ENCODE peak calls at places on chromosome 3, in seven cellular contexts. One of them, this sample, is unnamed.
A peak's percentile ranks its signal among the peaks of the same experiment; 100 is the strongest.

GRCh38 chr3:44039006-44039405 is 202.7 kb upstream of the TOPAZ1 start:
- DNase-seq in NCI-H2081: no peak
- DNase-seq in nephron progenitor cell: no peak
- DNase-seq in T-cell: no peak
- DNase-seq in stimulated activated CD8-positive, alpha-beta memory T cell treated with anti-CD3 and anti-CD28 coated beads, Interleukin-4, amount 100 ng/mL, for 48 hours: no peak
- DNase-seq in activated naive CD4-positive, alpha-beta T cell: no peak
- DNase-seq in stimulated activated CD4-positive, alpha-beta T cell treated with anti-CD3 and anti-CD28 coated beads, Interleukin-1b, Interleukin-23, amount 100 ng/mL, for 24 hours: no peak
- DNase-seq in this sample: no peak

GRCh38 chr3:51929420-51930003 is 12.2 kb downstream of the RRP9 start:
- DNase-seq in stimulated activated CD8-positive, alpha-beta memory T cell treated with anti-CD3 and anti-CD28 coated beads, Interleukin-4, amount 100 ng/mL, for 48 hours: no peak
- DNase-seq in nephron progenitor cell: peak; percentile 48
- DNase-seq in activated naive CD4-positive, alpha-beta T cell: no peak
- DNase-seq in T-cell: no peak
- DNase-seq in NCI-H2081: no peak
- DNase-seq in stimulated activated CD4-positive, alpha-beta T cell treated with anti-CD3 and anti-CD28 coated beads, Interleukin-1b, Interleukin-23, amount 100 ng/mL, for 24 hours: no peak
- DNase-seq in this sample: no peak

GRCh38 chr3:30632521-30632920 is 26.1 kb downstream of the TGFBR2 start:
- DNase-seq in nephron progenitor cell: no peak
- DNase-seq in stimulated activated CD8-positive, alpha-beta memory T cell treated with anti-CD3 and anti-CD28 coated beads, Interleukin-4, amount 100 ng/mL, for 48 hours: no peak
- DNase-seq in NCI-H2081: no peak
- DNase-seq in stimulated activated CD4-positive, alpha-beta T cell treated with anti-CD3 and anti-CD28 coated beads, Interleukin-1b, Interleukin-23, amount 100 ng/mL, for 24 hours: no peak
- DNase-seq in activated naive CD4-positive, alpha-beta T cell: no peak
- DNase-seq in T-cell: no peak
- DNase-seq in this sample: no peak

GRCh38 chr3:48268381-48268935 is 27.6 kb downstream of the ZNF589 start:
- DNase-seq in NCI-H2081: no peak
- DNase-seq in activated naive CD4-positive, alpha-beta T cell: peak; percentile 42
- DNase-seq in stimulated activated CD4-positive, alpha-beta T cell treated with anti-CD3 and anti-CD28 coated beads, Interleukin-1b, Interleukin-23, amount 100 ng/mL, for 24 hours: peak; percentile 85
- DNase-seq in nephron progenitor cell: no peak
- DNase-seq in T-cell: peak; percentile 78
- DNase-seq in stimulated activated CD8-positive, alpha-beta memory T cell treated with anti-CD3 and anti-CD28 coated beads, Interleukin-4, amount 100 ng/mL, for 48 hours: peak; percentile 87
- DNase-seq in this sample: no peak

GRCh38 chr3:162441716-162442115 is 945.1 kb downstream of the OTOL1 start:
- DNase-seq in nephron progenitor cell: no peak
- DNase-seq in NCI-H2081: no peak
- DNase-seq in stimulated activated CD4-positive, alpha-beta T cell treated with anti-CD3 and anti-CD28 coated beads, Interleukin-1b, Interleukin-23, amount 100 ng/mL, for 24 hours: no peak
- DNase-seq in T-cell: no peak
- DNase-seq in stimulated activated CD8-positive, alpha-beta memory T cell treated with anti-CD3 and anti-CD28 coated beads, Interleukin-4, amount 100 ng/mL, for 48 hours: no peak
- DNase-seq in activated naive CD4-positive, alpha-beta T cell: no peak
- DNase-seq in this sample: no peak

GRCh38 chr3:122305818-122306621 is 19.0 kb upstream of the CSTA start:
- DNase-seq in stimulated activated CD8-positive, alpha-beta memory T cell treated with anti-CD3 and anti-CD28 coated beads, Interleukin-4, amount 100 ng/mL, for 48 hours: no peak
- DNase-seq in nephron progenitor cell: peak; percentile 4
- DNase-seq in NCI-H2081: no peak
- DNase-seq in activated naive CD4-positive, alpha-beta T cell: no peak
- DNase-seq in T-cell: no peak
- DNase-seq in stimulated activated CD4-positive, alpha-beta T cell treated with anti-CD3 and anti-CD28 coated beads, Interleukin-1b, Interleukin-23, amount 100 ng/mL, for 24 hours: no peak
- DNase-seq in this sample: peak; percentile 41

GRCh38 chr3:179410317-179410716 is 41.0 kb downstream of the GNB4 start:
- DNase-seq in T-cell: no peak
- DNase-seq in stimulated activated CD4-positive, alpha-beta T cell treated with anti-CD3 and anti-CD28 coated beads, Interleukin-1b, Interleukin-23, amount 100 ng/mL, for 24 hours: no peak
- DNase-seq in nephron progenitor cell: no peak
- DNase-seq in activated naive CD4-positive, alpha-beta T cell: no peak
- DNase-seq in NCI-H2081: no peak
- DNase-seq in stimulated activated CD8-positive, alpha-beta memory T cell treated with anti-CD3 and anti-CD28 coated beads, Interleukin-4, amount 100 ng/mL, for 48 hours: no peak
- DNase-seq in this sample: no peak

GRCh38 chr3:145272684-145273083 is 888.3 kb downstream of the PLOD2 start:
- DNase-seq in NCI-H2081: no peak
- DNase-seq in stimulated activated CD8-positive, alpha-beta memory T cell treated with anti-CD3 and anti-CD28 coated beads, Interleukin-4, amount 100 ng/mL, for 48 hours: no peak
- DNase-seq in stimulated activated CD4-positive, alpha-beta T cell treated with anti-CD3 and anti-CD28 coated beads, Interleukin-1b, Interleukin-23, amount 100 ng/mL, for 24 hours: no peak
- DNase-seq in activated naive CD4-positive, alpha-beta T cell: no peak
- DNase-seq in nephron progenitor cell: no peak
- DNase-seq in T-cell: no peak
- DNase-seq in this sample: no peak

GRCh38 chr3:27575509-27575908 is 91.3 kb upstream of the SLC4A7 start:
- DNase-seq in activated naive CD4-positive, alpha-beta T cell: no peak
- DNase-seq in NCI-H2081: no peak
- DNase-seq in nephron progenitor cell: no peak
- DNase-seq in stimulated activated CD4-positive, alpha-beta T cell treated with anti-CD3 and anti-CD28 coated beads, Interleukin-1b, Interleukin-23, amount 100 ng/mL, for 24 hours: no peak
- DNase-seq in T-cell: no peak
- DNase-seq in stimulated activated CD8-positive, alpha-beta memory T cell treated with anti-CD3 and anti-CD28 coated beads, Interleukin-4, amount 100 ng/mL, for 48 hours: no peak
- DNase-seq in this sample: no peak

GRCh38 chr3:38264779-38265178 is 833 bp upstream of the SLC22A13 start:
- DNase-seq in stimulated activated CD4-positive, alpha-beta T cell treated with anti-CD3 and anti-CD28 coated beads, Interleukin-1b, Interleukin-23, amount 100 ng/mL, for 24 hours: no peak
- DNase-seq in nephron progenitor cell: no peak
- DNase-seq in activated naive CD4-positive, alpha-beta T cell: no peak
- DNase-seq in T-cell: no peak
- DNase-seq in stimulated activated CD8-positive, alpha-beta memory T cell treated with anti-CD3 and anti-CD28 coated beads, Interleukin-4, amount 100 ng/mL, for 48 hours: no peak
- DNase-seq in NCI-H2081: no peak
- DNase-seq in this sample: no peak

GRCh38 chr3:29880809-29881208 is 599.9 kb downstream of the RBMS3 start:
- DNase-seq in activated naive CD4-positive, alpha-beta T cell: no peak
- DNase-seq in stimulated activated CD8-positive, alpha-beta memory T cell treated with anti-CD3 and anti-CD28 coated beads, Interleukin-4, amount 100 ng/mL, for 48 hours: no peak
- DNase-seq in nephron progenitor cell: no peak
- DNase-seq in T-cell: no peak
- DNase-seq in NCI-H2081: no peak
- DNase-seq in stimulated activated CD4-positive, alpha-beta T cell treated with anti-CD3 and anti-CD28 coated beads, Interleukin-1b, Interleukin-23, amount 100 ng/mL, for 24 hours: no peak
- DNase-seq in this sample: no peak

GRCh38 chr3:13579089-13579488 is 30.2 kb downstream of the FBLN2 start:
- DNase-seq in NCI-H2081: no peak
- DNase-seq in stimulated activated CD4-positive, alpha-beta T cell treated with anti-CD3 and anti-CD28 coated beads, Interleukin-1b, Interleukin-23, amount 100 ng/mL, for 24 hours: no peak
- DNase-seq in nephron progenitor cell: no peak
- DNase-seq in T-cell: no peak
- DNase-seq in activated naive CD4-positive, alpha-beta T cell: no peak
- DNase-seq in stimulated activated CD8-positive, alpha-beta memory T cell treated with anti-CD3 and anti-CD28 coated beads, Interleukin-4, amount 100 ng/mL, for 48 hours: no peak
- DNase-seq in this sample: no peak

GRCh38 chr3:171227828-171228227 is 201.3 kb upstream of the SLC2A2 start:
- DNase-seq in stimulated activated CD4-positive, alpha-beta T cell treated with anti-CD3 and anti-CD28 coated beads, Interleukin-1b, Interleukin-23, amount 100 ng/mL, for 24 hours: no peak
- DNase-seq in stimulated activated CD8-positive, alpha-beta memory T cell treated with anti-CD3 and anti-CD28 coated beads, Interleukin-4, amount 100 ng/mL, for 48 hours: no peak
- DNase-seq in nephron progenitor cell: no peak
- DNase-seq in activated naive CD4-positive, alpha-beta T cell: no peak
- DNase-seq in NCI-H2081: no peak
- DNase-seq in T-cell: no peak
- DNase-seq in this sample: no peak

GRCh38 chr3:188124184-188124583 is 29.8 kb upstream of the LPP start:
- DNase-seq in stimulated activated CD4-positive, alpha-beta T cell treated with anti-CD3 and anti-CD28 coated beads, Interleukin-1b, Interleukin-23, amount 100 ng/mL, for 24 hours: no peak
- DNase-seq in stimulated activated CD8-positive, alpha-beta memory T cell treated with anti-CD3 and anti-CD28 coated beads, Interleukin-4, amount 100 ng/mL, for 48 hours: no peak
- DNase-seq in NCI-H2081: no peak
- DNase-seq in activated naive CD4-positive, alpha-beta T cell: no peak
- DNase-seq in T-cell: no peak
- DNase-seq in nephron progenitor cell: no peak
- DNase-seq in this sample: no peak

GRCh38 chr3:167406876-167407492 is 26.9 kb upstream of the ZBBX start:
- DNase-seq in nephron progenitor cell: peak; percentile 38
- DNase-seq in activated naive CD4-positive, alpha-beta T cell: no peak
- DNase-seq in stimulated activated CD8-positive, alpha-beta memory T cell treated with anti-CD3 and anti-CD28 coated beads, Interleukin-4, amount 100 ng/mL, for 48 hours: no peak
- DNase-seq in NCI-H2081: peak; percentile 74
- DNase-seq in T-cell: no peak
- DNase-seq in stimulated activated CD4-positive, alpha-beta T cell treated with anti-CD3 and anti-CD28 coated beads, Interleukin-1b, Interleukin-23, amount 100 ng/mL, for 24 hours: no peak
- DNase-seq in this sample: peak; percentile 77

GRCh38 chr3:147267431-147267830 is 138.9 kb downstream of the ZIC4 start:
- DNase-seq in activated naive CD4-positive, alpha-beta T cell: no peak
- DNase-seq in stimulated activated CD8-positive, alpha-beta memory T cell treated with anti-CD3 and anti-CD28 coated beads, Interleukin-4, amount 100 ng/mL, for 48 hours: no peak
- DNase-seq in T-cell: no peak
- DNase-seq in nephron progenitor cell: no peak
- DNase-seq in NCI-H2081: no peak
- DNase-seq in stimulated activated CD4-positive, alpha-beta T cell treated with anti-CD3 and anti-CD28 coated beads, Interleukin-1b, Interleukin-23, amount 100 ng/mL, for 24 hours: no peak
- DNase-seq in this sample: no peak

GRCh38 chr3:141553055-141553454 is 66.2 kb downstream of the RASA2 start:
- DNase-seq in stimulated activated CD4-positive, alpha-beta T cell treated with anti-CD3 and anti-CD28 coated beads, Interleukin-1b, Interleukin-23, amount 100 ng/mL, for 24 hours: no peak
- DNase-seq in T-cell: peak; percentile 26
- DNase-seq in nephron progenitor cell: no peak
- DNase-seq in stimulated activated CD8-positive, alpha-beta memory T cell treated with anti-CD3 and anti-CD28 coated beads, Interleukin-4, amount 100 ng/mL, for 48 hours: no peak
- DNase-seq in activated naive CD4-positive, alpha-beta T cell: no peak
- DNase-seq in NCI-H2081: no peak
- DNase-seq in this sample: no peak

GRCh38 chr3:115999001-115999400 is 375.7 kb downstream of the GAP43 start:
- DNase-seq in T-cell: no peak
- DNase-seq in stimulated activated CD4-positive, alpha-beta T cell treated with anti-CD3 and anti-CD28 coated beads, Interleukin-1b, Interleukin-23, amount 100 ng/mL, for 24 hours: no peak
- DNase-seq in NCI-H2081: no peak
- DNase-seq in stimulated activated CD8-positive, alpha-beta memory T cell treated with anti-CD3 and anti-CD28 coated beads, Interleukin-4, amount 100 ng/mL, for 48 hours: no peak
- DNase-seq in nephron progenitor cell: no peak
- DNase-seq in activated naive CD4-positive, alpha-beta T cell: no peak
- DNase-seq in this sample: no peak

GRCh38 chr3:104436536-104436935 is 930.2 kb upstream of the ALCAM start:
- DNase-seq in nephron progenitor cell: no peak
- DNase-seq in T-cell: no peak
- DNase-seq in NCI-H2081: no peak
- DNase-seq in stimulated activated CD8-positive, alpha-beta memory T cell treated with anti-CD3 and anti-CD28 coated beads, Interleukin-4, amount 100 ng/mL, for 48 hours: no peak
- DNase-seq in stimulated activated CD4-positive, alpha-beta T cell treated with anti-CD3 and anti-CD28 coated beads, Interleukin-1b, Interleukin-23, amount 100 ng/mL, for 24 hours: no peak
- DNase-seq in activated naive CD4-positive, alpha-beta T cell: no peak
- DNase-seq in this sample: no peak

GRCh38 chr3:31704651-31705179 is 172.0 kb downstream of the STT3B start:
- DNase-seq in nephron progenitor cell: no peak
- DNase-seq in NCI-H2081: no peak
- DNase-seq in activated naive CD4-positive, alpha-beta T cell: no peak
- DNase-seq in stimulated activated CD8-positive, alpha-beta memory T cell treated with anti-CD3 and anti-CD28 coated beads, Interleukin-4, amount 100 ng/mL, for 48 hours: peak; percentile 34
- DNase-seq in stimulated activated CD4-positive, alpha-beta T cell treated with anti-CD3 and anti-CD28 coated beads, Interleukin-1b, Interleukin-23, amount 100 ng/mL, for 24 hours: peak; percentile 28
- DNase-seq in T-cell: no peak
- DNase-seq in this sample: no peak